ENCODE peak calls at places on chromosome 9, in six cellular contexts. F is adrenal gland; U is activated CD4-positive, alpha-beta T cell treated with anti-CD3 and anti-CD28 coated beads, Interleukin-2, amount 50 U/mL, for 1 hour; D is CD8-positive, alpha-beta T cell; L is iris pigment epithelial cell; A is RWPE1. W is an unnamed sample.

GRCh38 chr9:29691758-29692407 is 2118.6 kb upstream of the C9orf72 start:
- DNase-seq in F (peak; percentile 1), U (no peak), D (no peak), L (peak; percentile 1), A (peak; percentile 19), W (no peak)

GRCh38 chr9:130430232-130430631 is 14.5 kb upstream of the ASS1 start:
- DNase-seq in F (no peak), U (no peak), D (no peak), L (no peak), A (no peak), W (no peak)

GRCh38 chr9:107251756-107252322 is 31.2 kb upstream of the RAD23B start:
- DNase-seq in F (peak; percentile 43), U (no peak), D (no peak), L (peak; percentile 89), A (no peak), W (no peak)

GRCh38 chr9:137665697-137666504 is 47.1 kb downstream of the EHMT1 start:
- DNase-seq in F (no peak), U (no peak), D (no peak), L (no peak), A (no peak), W (no peak)

GRCh38 chr9:136840877-136841645 is 1.2 kb upstream of the AJM1 start:
- DNase-seq in F (peak; percentile 81), U (no peak), D (no peak), L (peak; percentile 27), A (peak; percentile 38), W (no peak)

GRCh38 chr9:33506626-33507370 is 17.3 kb upstream of the ANKRD18B start:
- DNase-seq in F (peak; percentile 54), U (no peak), D (no peak), L (peak; percentile 97), A (peak; percentile 45), W (no peak)

GRCh38 chr9:136393531-136393930 is 6.4 kb downstream of the SNAPC4 start:
- DNase-seq in F (no peak), U (no peak), D (no peak), L (no peak), A (no peak), W (no peak)

GRCh38 chr9:29701536-29701935 is 2128.3 kb upstream of the C9orf72 start:
- DNase-seq in F (no peak), U (no peak), D (no peak), L (no peak), A (no peak), W (no peak)

GRCh38 chr9:118929317-118929716 is 439.9 kb downstream of the BRINP1 start:
- DNase-seq in F (no peak), U (no peak), D (no peak), L (peak; percentile 45), A (no peak), W (no peak)

GRCh38 chr9:86944974-86945867 is 2.1 kb downstream of the GAS1 start:
- DNase-seq in F (peak; percentile 17), U (no peak), D (no peak), L (peak; percentile 40), A (no peak), W (no peak)

GRCh38 chr9:91927912-91928510 is 22.0 kb downstream of the ROR2 start:
- DNase-seq in F (no peak), U (no peak), D (no peak), L (no peak), A (no peak), W (no peak)

GRCh38 chr9:130128782-130129424 is 43.3 kb upstream of the NCS1 start:
- DNase-seq in F (peak; percentile 53), U (peak; percentile 57), D (peak; percentile 59), L (peak; percentile 94), A (no peak), W (peak; percentile 62)

GRCh38 chr9:33249087-33249657 is 9.2 kb downstream of the SPINK4 start:
- DNase-seq in F (no peak), U (no peak), D (no peak), L (no peak), A (no peak), W (no peak)

GRCh38 chr9:21993007-21993406 is 1.2 kb downstream of the CDKN2A start:
- DNase-seq in F (no peak), U (no peak), D (no peak), L (no peak), A (no peak), W (no peak)

GRCh38 chr9:130454096-130454811 is 9.5 kb downstream of the ASS1 start:
- DNase-seq in F (no peak), U (no peak), D (no peak), L (no peak), A (no peak), W (no peak)

GRCh38 chr9:15501179-15501578 is 9.6 kb downstream of the PSIP1 start:
- DNase-seq in F (no peak), U (no peak), D (no peak), L (no peak), A (no peak), W (no peak)

W was measured in effector memory CD4-positive, alpha-beta T cell.